ENCODE peak calls at places on chromosomes 4 and X, in seven cellular contexts. X, D, O, E, W, M and P are unnamed samples.
A peak's percentile ranks its signal among the peaks of the same experiment; 100 is the strongest.

GRCh38 chr4:70992354-70992753 is 1.1 kb upstream of the DCK start:
- DNase-seq in X (no peak), D (no peak), O (no peak), E (no peak), W (peak; percentile 53), M (no peak), P (no peak)

GRCh38 chrX:72027024-72027913 is 104.4 kb downstream of the RTL5 start:
- DNase-seq in X (peak; percentile 24), D (no peak), O (peak; percentile 30), E (no peak), W (peak; percentile 14), M (no peak), P (no peak)

GRCh38 chr4:87939978-87940690 is 35.4 kb upstream of the SPP1 start:
- DNase-seq in X (no peak), D (peak; percentile 68), O (peak; percentile 21), E (no peak), W (no peak), M (no peak), P (no peak)

GRCh38 chr4:105461221-105462041 is 12.4 kb downstream of the PPA2 start:
- DNase-seq in X (no peak), D (no peak), O (no peak), E (no peak), W (no peak), M (no peak), P (no peak)

GRCh38 chr4:33062155-33062554 is 2342.0 kb downstream of the PCDH7 start:
- DNase-seq in X (no peak), D (peak; percentile 26), O (no peak), E (no peak), W (no peak), M (no peak), P (no peak)

GRCh38 chr4:101242441-101242840 is 104.9 kb downstream of the PPP3CA start:
- DNase-seq in X (no peak), D (no peak), O (no peak), E (no peak), W (no peak), M (no peak), P (no peak)

GRCh38 chr4:110087116-110087708 is 111.2 kb downstream of the ELOVL6 start:
- DNase-seq in X (peak; percentile 36), D (peak; percentile 78), O (peak; percentile 79), E (no peak), W (no peak), M (no peak), P (peak; percentile 59)

GRCh38 chr4:113159901-113160545 is 110.6 kb downstream of the ANK2 start:
- DNase-seq in X (no peak), D (no peak), O (no peak), E (no peak), W (no peak), M (no peak), P (no peak)

GRCh38 chr4:142379277-142380051 is 466.6 kb downstream of the INPP4B start:
- DNase-seq in X (peak; percentile 79), D (peak; percentile 98), O (peak; percentile 99), E (no peak), W (no peak), M (no peak), P (peak; percentile 87)

GRCh38 chrX:19991350-19991718 is 473 bp upstream of the BCLAF3 start:
- DNase-seq in X (no peak), D (no peak), O (no peak), E (no peak), W (no peak), M (no peak), P (no peak)